ENCODE peak calls at places on chromosomes 4 and X, in seven cellular contexts. One of them, this sample, is unnamed.

GRCh38 chr4:158322119-158322518 is 111.8 kb downstream of the TMEM144 start:
- DNase-seq in BJ: peak; percentile 82
- DNase-seq in brain microvascular endothelial cell: no peak
- DNase-seq in Peyer's patch: no peak
- DNase-seq in CD8-positive, alpha-beta T cell: no peak
- DNase-seq in SK-N-SH: peak; percentile 46
- DNase-seq in cardiac muscle cell: no peak
- DNase-seq in this sample: no peak

GRCh38 chr4:123807187-123807586 is 410.6 kb downstream of the SPRY1 start:
- DNase-seq in BJ: no peak
- DNase-seq in brain microvascular endothelial cell: no peak
- DNase-seq in Peyer's patch: no peak
- DNase-seq in CD8-positive, alpha-beta T cell: no peak
- DNase-seq in SK-N-SH: no peak
- DNase-seq in cardiac muscle cell: no peak
- DNase-seq in this sample: no peak

GRCh38 chr4:11053601-11054000 is 369.0 kb upstream of the CLNK start:
- DNase-seq in BJ: no peak
- DNase-seq in brain microvascular endothelial cell: no peak
- DNase-seq in Peyer's patch: no peak
- DNase-seq in CD8-positive, alpha-beta T cell: no peak
- DNase-seq in SK-N-SH: no peak
- DNase-seq in cardiac muscle cell: no peak
- DNase-seq in this sample: no peak

GRCh38 chr4:20658456-20658855 is 41.8 kb upstream of the PACRGL start:
- DNase-seq in BJ: no peak
- DNase-seq in brain microvascular endothelial cell: no peak
- DNase-seq in Peyer's patch: no peak
- DNase-seq in CD8-positive, alpha-beta T cell: no peak
- DNase-seq in SK-N-SH: no peak
- DNase-seq in cardiac muscle cell: no peak
- DNase-seq in this sample: no peak

GRCh38 chrX:103464774-103465117 is 54.5 kb downstream of the RAB40A start:
- DNase-seq in BJ: no peak
- DNase-seq in brain microvascular endothelial cell: peak; percentile 78
- DNase-seq in Peyer's patch: peak; percentile 86
- DNase-seq in CD8-positive, alpha-beta T cell: peak; percentile 80
- DNase-seq in SK-N-SH: peak; percentile 38
- DNase-seq in cardiac muscle cell: peak; percentile 83
- DNase-seq in this sample: peak; percentile 77

GRCh38 chr4:20805716-20806115 is 105.5 kb downstream of the PACRGL start:
- DNase-seq in BJ: no peak
- DNase-seq in brain microvascular endothelial cell: no peak
- DNase-seq in Peyer's patch: no peak
- DNase-seq in CD8-positive, alpha-beta T cell: no peak
- DNase-seq in SK-N-SH: no peak
- DNase-seq in cardiac muscle cell: no peak
- DNase-seq in this sample: no peak

GRCh38 chr4:102633100-102633499 is 127.7 kb downstream of the MANBA start:
- DNase-seq in BJ: no peak
- DNase-seq in brain microvascular endothelial cell: no peak
- DNase-seq in Peyer's patch: no peak
- DNase-seq in CD8-positive, alpha-beta T cell: no peak
- DNase-seq in SK-N-SH: no peak
- DNase-seq in cardiac muscle cell: no peak
- DNase-seq in this sample: no peak

GRCh38 chrX:106999002-106999975 is 723 bp downstream of the MORC4 start:
- DNase-seq in BJ: no peak
- DNase-seq in brain microvascular endothelial cell: peak; percentile 33
- DNase-seq in Peyer's patch: peak; percentile 77
- DNase-seq in CD8-positive, alpha-beta T cell: peak; percentile 61
- DNase-seq in SK-N-SH: peak; percentile 54
- DNase-seq in cardiac muscle cell: peak; percentile 78
- DNase-seq in this sample: peak; percentile 56

GRCh38 chr4:185640809-185641675 is 105.7 kb upstream of the PDLIM3 start:
- DNase-seq in BJ: peak; percentile 12
- DNase-seq in brain microvascular endothelial cell: peak; percentile 54
- DNase-seq in Peyer's patch: no peak
- DNase-seq in CD8-positive, alpha-beta T cell: no peak
- DNase-seq in SK-N-SH: peak; percentile 50
- DNase-seq in cardiac muscle cell: peak; percentile 69
- DNase-seq in this sample: peak; percentile 77

GRCh38 chrX:16826207-16826606 is 39.9 kb downstream of the TXLNG start:
- DNase-seq in BJ: no peak
- DNase-seq in brain microvascular endothelial cell: no peak
- DNase-seq in Peyer's patch: no peak
- DNase-seq in CD8-positive, alpha-beta T cell: no peak
- DNase-seq in SK-N-SH: peak; percentile 44
- DNase-seq in cardiac muscle cell: peak; percentile 55
- DNase-seq in this sample: peak; percentile 60

GRCh38 chrX:28498658-28499057 is 88.6 kb upstream of the IL1RAPL1 start:
- DNase-seq in BJ: no peak
- DNase-seq in brain microvascular endothelial cell: no peak
- DNase-seq in Peyer's patch: no peak
- DNase-seq in CD8-positive, alpha-beta T cell: no peak
- DNase-seq in SK-N-SH: no peak
- DNase-seq in cardiac muscle cell: no peak
- DNase-seq in this sample: peak; percentile 6

GRCh38 chr4:147492761-147493160 is 11.9 kb downstream of the EDNRA start:
- DNase-seq in BJ: no peak
- DNase-seq in brain microvascular endothelial cell: peak; percentile 92
- DNase-seq in Peyer's patch: no peak
- DNase-seq in CD8-positive, alpha-beta T cell: no peak
- DNase-seq in SK-N-SH: no peak
- DNase-seq in cardiac muscle cell: no peak
- DNase-seq in this sample: peak; percentile 86

GRCh38 chr4:155784637-155785036 is 25.8 kb downstream of the GUCY1B1 start:
- DNase-seq in BJ: no peak
- DNase-seq in brain microvascular endothelial cell: no peak
- DNase-seq in Peyer's patch: no peak
- DNase-seq in CD8-positive, alpha-beta T cell: no peak
- DNase-seq in SK-N-SH: no peak
- DNase-seq in cardiac muscle cell: no peak
- DNase-seq in this sample: no peak

GRCh38 chr4:176744091-176744490 is 48.6 kb downstream of the VEGFC start:
- DNase-seq in BJ: no peak
- DNase-seq in brain microvascular endothelial cell: no peak
- DNase-seq in Peyer's patch: no peak
- DNase-seq in CD8-positive, alpha-beta T cell: no peak
- DNase-seq in SK-N-SH: no peak
- DNase-seq in cardiac muscle cell: no peak
- DNase-seq in this sample: peak; percentile 25

GRCh38 chr4:5460106-5460801 is 248.1 kb downstream of the EVC2 start:
- DNase-seq in BJ: no peak
- DNase-seq in brain microvascular endothelial cell: peak; percentile 6
- DNase-seq in Peyer's patch: no peak
- DNase-seq in CD8-positive, alpha-beta T cell: no peak
- DNase-seq in SK-N-SH: peak; percentile 60
- DNase-seq in cardiac muscle cell: peak; percentile 34
- DNase-seq in this sample: peak; percentile 18

GRCh38 chr4:86256086-86256485 is 103.8 kb downstream of the MAPK10 start:
- DNase-seq in BJ: no peak
- DNase-seq in brain microvascular endothelial cell: no peak
- DNase-seq in Peyer's patch: no peak
- DNase-seq in CD8-positive, alpha-beta T cell: no peak
- DNase-seq in SK-N-SH: no peak
- DNase-seq in cardiac muscle cell: no peak
- DNase-seq in this sample: no peak

GRCh38 chr4:149870008-149870407 is 54.4 kb upstream of the IQCM start:
- DNase-seq in BJ: no peak
- DNase-seq in brain microvascular endothelial cell: no peak
- DNase-seq in Peyer's patch: no peak
- DNase-seq in CD8-positive, alpha-beta T cell: no peak
- DNase-seq in SK-N-SH: no peak
- DNase-seq in cardiac muscle cell: no peak
- DNase-seq in this sample: no peak

GRCh38 chr4:69044247-69044646 is 52.0 kb upstream of the UGT2B7 start:
- DNase-seq in BJ: no peak
- DNase-seq in brain microvascular endothelial cell: no peak
- DNase-seq in Peyer's patch: no peak
- DNase-seq in CD8-positive, alpha-beta T cell: no peak
- DNase-seq in SK-N-SH: no peak
- DNase-seq in cardiac muscle cell: no peak
- DNase-seq in this sample: peak; percentile 14

GRCh38 chr4:76702440-76703122 is 195.4 kb downstream of the SOWAHB start:
- DNase-seq in BJ: no peak
- DNase-seq in brain microvascular endothelial cell: no peak
- DNase-seq in Peyer's patch: no peak
- DNase-seq in CD8-positive, alpha-beta T cell: no peak
- DNase-seq in SK-N-SH: no peak
- DNase-seq in cardiac muscle cell: no peak
- DNase-seq in this sample: no peak
- H3K4me3 ChIP-seq in BJ: no peak overlapping the region
- H3K4me3 ChIP-seq in brain microvascular endothelial cell: no peak overlapping the region
- H3K4me3 ChIP-seq in Peyer's patch: no peak overlapping the region
- H3K4me3 ChIP-seq in CD8-positive, alpha-beta T cell: no peak overlapping the region
- H3K4me3 ChIP-seq in SK-N-SH: no peak overlapping the region
- H3K4me3 ChIP-seq in cardiac muscle cell: no peak overlapping the region
- H3K4me3 ChIP-seq in this sample: no peak overlapping the region

GRCh38 chr4:3861720-3862639 is 95.8 kb downstream of the ADRA2C start:
- DNase-seq in BJ: no peak
- DNase-seq in brain microvascular endothelial cell: no peak
- DNase-seq in Peyer's patch: no peak
- DNase-seq in CD8-positive, alpha-beta T cell: no peak
- DNase-seq in SK-N-SH: no peak
- DNase-seq in cardiac muscle cell: no peak
- DNase-seq in this sample: no peak
- H3K4me3 ChIP-seq in BJ: no peak overlapping the region
- H3K4me3 ChIP-seq in brain microvascular endothelial cell: no peak overlapping the region
- H3K4me3 ChIP-seq in Peyer's patch: no peak overlapping the region
- H3K4me3 ChIP-seq in CD8-positive, alpha-beta T cell: no peak overlapping the region
- H3K4me3 ChIP-seq in SK-N-SH: no peak overlapping the region
- H3K4me3 ChIP-seq in cardiac muscle cell: no peak overlapping the region
- H3K4me3 ChIP-seq in this sample: no peak overlapping the region

DNA sequence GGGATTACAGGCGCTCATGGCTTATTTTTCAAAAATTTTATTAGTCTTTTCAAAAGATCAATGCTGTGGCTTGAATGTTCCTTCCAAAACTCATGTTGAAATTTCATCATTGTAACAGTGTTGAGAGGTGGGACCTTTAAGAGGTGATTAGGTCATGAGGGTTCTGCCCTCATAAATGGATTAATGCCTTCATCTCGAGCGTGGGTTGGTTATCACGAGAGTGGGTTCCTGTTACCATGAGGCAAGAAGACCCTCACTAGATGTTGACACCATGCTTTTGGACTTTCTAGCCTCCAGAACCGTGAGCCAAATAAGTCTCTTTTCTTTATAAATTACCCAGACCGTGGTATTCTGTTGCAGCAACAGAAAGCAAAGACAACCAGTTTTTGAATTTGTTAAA is 30.4 kb downstream of the EIF2S3 start:
- DNase-seq in BJ: no peak
- DNase-seq in brain microvascular endothelial cell: no peak
- DNase-seq in Peyer's patch: no peak
- DNase-seq in CD8-positive, alpha-beta T cell: no peak
- DNase-seq in SK-N-SH: no peak
- DNase-seq in cardiac muscle cell: no peak
- DNase-seq in this sample: no peak
- H3K4me3 ChIP-seq in BJ: no peak overlapping the region
- H3K4me3 ChIP-seq in brain microvascular endothelial cell: no peak overlapping the region
- H3K4me3 ChIP-seq in Peyer's patch: no peak overlapping the region
- H3K4me3 ChIP-seq in CD8-positive, alpha-beta T cell: no peak overlapping the region
- H3K4me3 ChIP-seq in SK-N-SH: no peak overlapping the region
- H3K4me3 ChIP-seq in cardiac muscle cell: no peak overlapping the region
- H3K4me3 ChIP-seq in this sample: no peak overlapping the region

DNA sequence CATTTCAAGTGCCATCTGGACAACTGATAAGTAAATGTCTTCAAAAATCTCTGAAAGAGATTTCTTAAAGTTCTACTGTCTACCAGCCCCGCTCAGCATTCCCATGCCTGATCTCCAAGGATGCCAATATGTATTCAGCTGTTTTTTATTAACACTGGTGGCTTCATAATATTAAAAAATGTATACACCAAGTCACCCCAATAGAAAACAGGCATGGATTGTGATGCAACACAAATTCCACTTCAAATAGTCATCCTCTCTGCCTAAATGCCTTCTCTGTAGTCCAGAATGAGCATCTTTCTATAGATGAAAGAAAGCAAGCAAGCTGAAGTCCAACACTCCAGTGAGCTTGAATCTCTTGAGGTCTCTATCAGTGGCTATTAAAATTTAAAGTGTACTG is 152.2 kb upstream of the PPARGC1A start:
- DNase-seq in BJ: peak; percentile 94
- DNase-seq in brain microvascular endothelial cell: peak; percentile 72
- DNase-seq in Peyer's patch: no peak
- DNase-seq in CD8-positive, alpha-beta T cell: no peak
- DNase-seq in SK-N-SH: no peak
- DNase-seq in cardiac muscle cell: no peak
- DNase-seq in this sample: peak; percentile 85
- H3K4me3 ChIP-seq in BJ: no peak overlapping the region
- H3K4me3 ChIP-seq in brain microvascular endothelial cell: no peak overlapping the region
- H3K4me3 ChIP-seq in Peyer's patch: no peak overlapping the region
- H3K4me3 ChIP-seq in CD8-positive, alpha-beta T cell: no peak overlapping the region
- H3K4me3 ChIP-seq in SK-N-SH: no peak overlapping the region
- H3K4me3 ChIP-seq in cardiac muscle cell: no peak overlapping the region
- H3K4me3 ChIP-seq in this sample: no peak overlapping the region

DNA sequence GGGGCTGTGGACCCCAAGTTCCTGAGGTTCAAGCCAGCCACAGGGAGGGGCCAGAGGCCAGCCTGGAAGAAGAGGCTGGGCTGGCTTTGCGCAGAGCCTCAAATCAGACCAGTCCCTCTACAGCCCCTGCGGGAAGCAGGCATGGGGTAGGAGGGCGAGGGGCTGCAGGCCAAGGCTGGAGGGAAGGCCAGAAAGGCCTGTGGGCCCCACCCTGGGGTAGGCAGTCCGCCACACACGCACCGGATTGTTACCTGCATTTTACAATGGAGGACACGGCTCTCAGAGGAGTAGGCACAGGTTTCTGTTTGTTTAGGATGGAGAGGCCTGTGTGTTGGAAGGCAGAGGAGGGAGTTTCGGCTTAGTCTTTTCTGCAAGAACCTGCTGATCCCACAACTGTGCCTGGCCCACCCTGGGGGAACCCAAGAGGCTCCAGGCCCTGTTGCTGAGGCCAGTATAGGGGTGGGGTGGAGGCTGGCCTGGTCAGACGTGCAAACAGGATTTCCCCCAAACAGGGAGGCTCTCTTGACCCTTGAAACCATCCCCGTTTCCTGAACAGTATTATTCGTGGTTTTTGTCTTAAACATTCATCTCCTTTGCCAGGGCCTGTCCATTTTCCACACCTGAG is 659 bp upstream of the SLC49A3 start:
- DNase-seq in BJ: no peak
- DNase-seq in brain microvascular endothelial cell: no peak
- DNase-seq in Peyer's patch: no peak
- DNase-seq in CD8-positive, alpha-beta T cell: no peak
- DNase-seq in SK-N-SH: no peak
- DNase-seq in cardiac muscle cell: no peak
- DNase-seq in this sample: no peak
- H3K4me3 ChIP-seq in BJ: no peak overlapping the region
- H3K4me3 ChIP-seq in brain microvascular endothelial cell: peak overlapping the region; percentile 29
- H3K4me3 ChIP-seq in Peyer's patch: peak overlapping the region; percentile 34
- H3K4me3 ChIP-seq in CD8-positive, alpha-beta T cell: no peak overlapping the region
- H3K4me3 ChIP-seq in SK-N-SH: no peak overlapping the region
- H3K4me3 ChIP-seq in cardiac muscle cell: no peak overlapping the region
- H3K4me3 ChIP-seq in this sample: no peak overlapping the region

This sample was measured in fibroblast of lung.